ENCODE peak calls at places on chromosomes 12 and 14, in eight cellular contexts. Z is left ventricle myocardium inferior, V is anterior cingulate cortex, Q is T-cell, E is right cardiac atrium, H is adrenal gland, S is thoracic aorta, J is DMS79 treated with DMSO at 0.1 percent for 48 hours. D is an unnamed sample.

GRCh38 chr12:90959538-90960139 is 4.7 kb upstream of the CCER1 start:
- DNase-seq in Z (no peak), V (no peak), Q (no peak), E (no peak), H (no peak), S (no peak), J (peak; percentile 19), D (no peak)

GRCh38 chr12:28893365-28893764 is 255.7 kb upstream of the FAR2 start:
- DNase-seq in Z (no peak), V (no peak), Q (no peak), E (no peak), H (no peak), S (no peak), J (no peak), D (no peak)

GRCh38 chr14:23629831-23630396 is 6.2 kb upstream of the DHRS2 start:
- DNase-seq in Z (no peak), V (no peak), Q (no peak), E (no peak), H (no peak), S (no peak), J (no peak), D (peak; percentile 11)

GRCh38 chr14:75714993-75715392 is 53.9 kb downstream of the TTLL5 start:
- DNase-seq in Z (no peak), V (no peak), Q (no peak), E (no peak), H (no peak), S (no peak), J (no peak), D (no peak)

GRCh38 chr14:31987691-31988090 is 89.4 kb upstream of the ARHGAP5 start:
- DNase-seq in Z (no peak), V (no peak), Q (no peak), E (no peak), H (no peak), S (no peak), J (no peak), D (no peak)

GRCh38 chr12:129028824-129029223 is 175.5 kb downstream of the GLT1D1 start:
- DNase-seq in Z (no peak), V (no peak), Q (no peak), E (no peak), H (no peak), S (no peak), J (peak; percentile 61), D (no peak)

GRCh38 chr14:96062010-96062409 is 22.8 kb downstream of the C14orf132 start:
- DNase-seq in Z (no peak), V (no peak), Q (no peak), E (no peak), H (no peak), S (no peak), J (no peak), D (no peak)

GRCh38 chr14:83556065-83556464 is 1973.9 kb upstream of the FLRT2 start:
- DNase-seq in Z (no peak), V (no peak), Q (no peak), E (no peak), H (no peak), S (no peak), J (no peak), D (no peak)

GRCh38 chr12:57739914-57740538 is 1.5 kb upstream of the AGAP2 start:
- DNase-seq in Z (no peak), V (no peak), Q (no peak), E (no peak), H (no peak), S (no peak), J (no peak), D (no peak)

GRCh38 chr14:38808734-38809455 is 294.1 kb downstream of the SEC23A start:
- DNase-seq in Z (no peak), V (no peak), Q (no peak), E (no peak), H (no peak), S (no peak), J (no peak), D (no peak)